ENCODE peak calls at places on chromosome 4, in seven cellular contexts. A is activated CD4-positive, alpha-beta T cell treated with anti-CD3 and anti-CD28 coated beads, Interleukin-2, amount 10 ng/mL, durations not matched to agents 7 days and 5 days; M is dorsolateral prefrontal cortex; J is stimulated activated CD8-positive, alpha-beta memory T cell treated with anti-CD3 and anti-CD28 coated beads, Interleukin-15, amount 100 ng/mL, for 48 hours; Z is activated T-cell treated with anti-CD3 and anti-CD28 coated beads, Interleukin-2, amount 50 U/mL, for 1 hour; I is SHP77; G is GM12864. H is an unnamed sample.

GRCh38 chr4:53197760-53198150 is 168.1 kb downstream of the SCFD2 start:
- DNase-seq in A (no peak), M (no peak), J (no peak), Z (no peak), I (no peak), G (no peak), H (no peak)

GRCh38 chr4:112214397-112215264 is 17.0 kb upstream of the AP1AR start:
- DNase-seq in A (no peak), M (no peak), J (no peak), Z (no peak), I (peak), G (no peak), H (no peak)

GRCh38 chr4:183142566-183143545 is 43.8 kb downstream of the WWC2 start:
- DNase-seq in A (no peak), M (no peak), J (no peak), Z (no peak), I (no peak), G (no peak), H (no peak)

GRCh38 chr4:110170861-110171260 is 27.6 kb downstream of the ELOVL6 start:
- DNase-seq in A (no peak), M (no peak), J (no peak), Z (no peak), I (no peak), G (no peak), H (no peak)

GRCh38 chr4:2907706-2908293 is 55.4 kb downstream of the NOP14 start:
- DNase-seq in A (no peak), M (no peak), J (no peak), Z (no peak), I (no peak), G (no peak), H (no peak)

GRCh38 chr4:39324897-39325613 is 41.1 kb downstream of the RFC1 start:
- DNase-seq in A (no peak), M (no peak), J (no peak), Z (no peak), I (no peak), G (no peak), H (no peak)

GRCh38 chr4:108224628-108225053 is 55.9 kb upstream of the LEF1 start:
- DNase-seq in A (no peak), M (no peak), J (no peak), Z (no peak), I (peak), G (no peak), H (no peak)

GRCh38 chr4:125639182-125639621 is 324.4 kb downstream of the FAT4 start:
- DNase-seq in A (no peak), M (no peak), J (no peak), Z (no peak), I (no peak), G (no peak), H (no peak)

GRCh38 chr4:110091426-110091825 is 107.0 kb downstream of the ELOVL6 start:
- DNase-seq in A (no peak), M (no peak), J (no peak), Z (no peak), I (no peak), G (no peak), H (no peak)

GRCh38 chr4:52098618-52099017 is 47.5 kb downstream of the SPATA18 start:
- DNase-seq in A (no peak), M (no peak), J (no peak), Z (no peak), I (no peak), G (no peak), H (no peak)

GRCh38 chr4:140743194-140743931 is 12.8 kb downstream of the TBC1D9 start:
- DNase-seq in A (no peak), M (no peak), J (no peak), Z (no peak), I (no peak), G (peak), H (no peak)

GRCh38 chr4:44016582-44017421 is 431.8 kb downstream of the KCTD8 start:
- DNase-seq in A (no peak), M (no peak), J (no peak), Z (no peak), I (peak), G (no peak), H (no peak)

GRCh38 chr4:73883306-73883705 is 14.1 kb downstream of the CXCL1 start:
- DNase-seq in A (no peak), M (no peak), J (no peak), Z (no peak), I (no peak), G (no peak), H (no peak)

GRCh38 chr4:183388777-183389176 is 55.7 kb upstream of the CDKN2AIP start:
- DNase-seq in A (no peak), M (no peak), J (no peak), Z (no peak), I (no peak), G (no peak), H (no peak)

GRCh38 chr4:1411436-1412375 is 5.5 kb upstream of the NKX1-1 start:
- DNase-seq in A (no peak), M (no peak), J (no peak), Z (peak), I (no peak), G (no peak), H (no peak)

GRCh38 chr4:95465010-95465409 is 83.8 kb downstream of the UNC5C start:
- DNase-seq in A (no peak), M (no peak), J (no peak), Z (no peak), I (no peak), G (no peak), H (no peak)

GRCh38 chr4:175435437-175435836 is 376.6 kb downstream of the GPM6A start:
- DNase-seq in A (no peak), M (no peak), J (no peak), Z (no peak), I (peak), G (no peak), H (no peak)

GRCh38 chr4:88244821-88245579 is 39.4 kb downstream of the PPM1K start:
- DNase-seq in A (peak), M (no peak), J (peak), Z (peak), I (no peak), G (no peak), H (no peak)

GRCh38 chr4:40763228-40763716 is 13.5 kb downstream of the NSUN7 start:
- DNase-seq in A (peak), M (no peak), J (peak), Z (no peak), I (no peak), G (peak), H (no peak)

GRCh38 chr4:87224036-87224923 is 3.9 kb upstream of the KLHL8 start:
- DNase-seq in A (no peak), M (no peak), J (no peak), Z (no peak), I (no peak), G (no peak), H (no peak)

H was measured in occipital lobe.